ENCODE peak calls at places on chromosome 10, in eight cellular contexts. M is WERI-Rb-1; N is adrenal gland; V is stomach; X is cardiac muscle cell; Z is CD4-positive, alpha-beta T cell; L is mammary epithelial cell; P is AG04450. A is an unnamed sample. For H3K27me3, the result is how much of the 10 kb centered on the place peaks cover.

GRCh38 chr10:49768731-49769130 is 6.6 kb upstream of the OGDHL start:
- DNase-seq in M (no peak), N (no peak), V (no peak), X (no peak), Z (no peak), L (no peak), P (no peak), A (no peak)

GRCh38 chr10:121813211-121813812 is 114.5 kb downstream of the ATE1 start:
- DNase-seq in M (no peak), N (no peak), V (no peak), X (no peak), Z (no peak), L (no peak), P (no peak), A (no peak)

GRCh38 chr10:114297136-114297705 is 58.2 kb downstream of the VWA2 start:
- DNase-seq in M (no peak), N (no peak), V (no peak), X (no peak), Z (no peak), L (no peak), P (no peak), A (no peak)

GRCh38 chr10:71492871-71493270 is 96.2 kb downstream of the CDH23 start:
- DNase-seq in M (no peak), N (no peak), V (no peak), X (no peak), Z (no peak), L (no peak), P (no peak), A (no peak)

GRCh38 chr10:121781101-121781500 is 146.7 kb downstream of the ATE1 start:
- DNase-seq in M (no peak), N (no peak), V (no peak), X (no peak), Z (no peak), L (peak), P (no peak), A (peak)

GRCh38 chr10:21535494-21535818 is 1.4 kb downstream of the MLLT10 start:
- DNase-seq in M (no peak), N (no peak), V (no peak), X (no peak), Z (no peak), L (no peak), P (no peak), A (peak)

GRCh38 chr10:63201118-63201517 is 68.0 kb downstream of the NRBF2 start:
- DNase-seq in M (no peak), N (no peak), V (no peak), X (no peak), Z (no peak), L (no peak), P (no peak), A (no peak)

GRCh38 chr10:22379059-22379458 is 33.8 kb downstream of the SPAG6 start:
- DNase-seq in M (no peak), N (no peak), V (no peak), X (no peak), Z (no peak), L (no peak), P (no peak), A (no peak)

GRCh38 chr10:21831986-21832735 is 171.4 kb downstream of the DNAJC1 start:
- DNase-seq in M (no peak), N (no peak), V (no peak), X (no peak), Z (no peak), L (peak), P (no peak), A (peak)

GRCh38 chr10:75910032-75910431 is 478.6 kb downstream of the LRMDA start:
- DNase-seq in M (no peak), N (no peak), V (no peak), X (no peak), Z (no peak), L (no peak), P (no peak), A (no peak)

GRCh38 chr10:119543814-119544642 is 1.5 kb upstream of the RGS10 start:
- DNase-seq in M (peak), N (no peak), V (no peak), X (no peak), Z (no peak), L (no peak), P (no peak), A (no peak)

GRCh38 chr10:28087675-28088351 is 88.9 kb upstream of the ODAD2 start:
- DNase-seq in M (no peak), N (no peak), V (no peak), X (no peak), Z (no peak), L (peak), P (peak), A (peak)

GRCh38 chr10:65341323-65341922 is 1584.4 kb upstream of the LRRTM3 start:
- DNase-seq in M (no peak), N (peak), V (no peak), X (no peak), Z (no peak), L (peak), P (no peak), A (no peak)

GRCh38 chr10:43077421-43078171 is 727 bp downstream of the RET start:
- DNase-seq in M (no peak), N (no peak), V (no peak), X (peak), Z (no peak), L (peak), P (no peak), A (peak)

GRCh38 chr10:126734957-126735356 is 64.5 kb upstream of the C10orf90 start:
- DNase-seq in M (no peak), N (no peak), V (no peak), X (no peak), Z (no peak), L (peak), P (no peak), A (peak)

GRCh38 chr10:25425776-25426175 is 251.0 kb downstream of the GPR158 start:
- DNase-seq in M (no peak), N (no peak), V (no peak), X (no peak), Z (no peak), L (no peak), P (no peak), A (no peak)

GRCh38 chr10:93542358-93542791 is 24.1 kb upstream of the FFAR4 start:
- DNase-seq in M (peak), N (no peak), V (peak), X (peak), Z (no peak), L (no peak), P (no peak), A (no peak)

GRCh38 chr10:43846187-43846680 is 197.6 kb upstream of the ZNF32 start:
- DNase-seq in M (no peak), N (peak), V (no peak), X (no peak), Z (peak), L (no peak), P (no peak), A (no peak)

GRCh38 chr10:109018892-109019507 is 904.3 kb downstream of the XPNPEP1 start:
- DNase-seq in M (no peak), N (no peak), V (no peak), X (no peak), Z (no peak), L (peak), P (no peak), A (peak)

GRCh38 chr10:218753-219152 is 83.5 kb downstream of the ZMYND11 start:
- DNase-seq in M (no peak), N (no peak), V (no peak), X (no peak), Z (no peak), L (no peak), P (no peak), A (no peak)

GRCh38 chr10:110368002-110368401 is 63.3 kb upstream of the SMNDC1 start:
- DNase-seq in M (no peak), N (no peak), V (no peak), X (peak), Z (no peak), L (no peak), P (no peak), A (no peak)

GRCh38 chr10:61159253-61159652 is 215.3 kb upstream of the RHOBTB1 start:
- DNase-seq in M (no peak), N (peak), V (no peak), X (no peak), Z (no peak), L (peak), P (no peak), A (no peak)

GRCh38 chr10:124233546-124234138 is 140.2 kb upstream of the CHST15 start:
- DNase-seq in M (no peak), N (no peak), V (no peak), X (no peak), Z (no peak), L (no peak), P (no peak), A (no peak)

GRCh38 chr10:99525897-99526296 is 6.8 kb upstream of the NKX2-3 start:
- DNase-seq in M (no peak), N (no peak), V (no peak), X (no peak), Z (no peak), L (no peak), P (no peak), A (no peak)

GRCh38 chr10:63670291-63670898 is 149.2 kb downstream of the REEP3 start:
- DNase-seq in M (peak), N (peak), V (no peak), X (no peak), Z (no peak), L (no peak), P (no peak), A (no peak)

GRCh38 chr10:133379152-133379800 is at the start of gene PAOX:
- DNase-seq in M (peak), N (peak), V (peak), X (peak), Z (peak), L (peak), P (no peak), A (peak)

GRCh38 chr10:129926066-129927055 is 37.7 kb downstream of the EBF3 start:
- DNase-seq in M (no peak), N (no peak), V (no peak), X (no peak), Z (no peak), L (no peak), P (no peak), A (no peak)

GRCh38 chr10:21919906-21920305 is 83.6 kb downstream of the DNAJC1 start:
- DNase-seq in M (no peak), N (no peak), V (no peak), X (no peak), Z (no peak), L (no peak), P (no peak), A (no peak)

GRCh38 chr10:46527241-46527811 is 29.1 kb downstream of the GPRIN2 start:
- DNase-seq in M (no peak), N (no peak), V (peak), X (no peak), Z (no peak), L (no peak), P (no peak), A (no peak)

GRCh38 chr10:1199897-1200721 is 143.9 kb downstream of the WDR37 start:
- DNase-seq in M (no peak), N (no peak), V (peak), X (no peak), Z (no peak), L (no peak), P (no peak), A (no peak)

GRCh38 chr10:42859256-42859655 is 76.7 kb downstream of the BMS1 start:
- DNase-seq in M (no peak), N (no peak), V (no peak), X (no peak), Z (no peak), L (no peak), P (no peak), A (no peak)

GRCh38 chr10:126663328-126663727 is 7.2 kb downstream of the C10orf90 start:
- DNase-seq in M (no peak), N (no peak), V (no peak), X (no peak), Z (no peak), L (no peak), P (no peak), A (no peak)

GRCh38 chr10:62433181-62433692 is 59.1 kb downstream of the ZNF365 start:
- DNase-seq in M (no peak), N (peak), V (no peak), X (no peak), Z (peak), L (peak), P (peak), A (peak)

GRCh38 chr10:99708428-99709010 is 23.4 kb downstream of the COX15 start:
- DNase-seq in M (no peak), N (no peak), V (no peak), X (no peak), Z (no peak), L (no peak), P (no peak), A (no peak)

GRCh38 chr10:86264481-86265231 is 101.9 kb downstream of the GRID1 start:
- DNase-seq in M (peak), N (peak), V (peak), X (no peak), Z (no peak), L (no peak), P (no peak), A (no peak)

GRCh38 chr10:90571876-90572275 is 286.0 kb downstream of the HTR7 start:
- DNase-seq in M (no peak), N (no peak), V (no peak), X (no peak), Z (no peak), L (no peak), P (no peak), A (no peak)

GRCh38 chr10:109174526-109174925 is 748.8 kb downstream of the XPNPEP1 start:
- DNase-seq in M (no peak), N (no peak), V (no peak), X (no peak), Z (no peak), L (no peak), P (no peak), A (no peak)

GRCh38 chr10:104515670-104516199 is 125.4 kb upstream of the SORCS3 start:
- DNase-seq in M (no peak), N (no peak), V (no peak), X (no peak), Z (no peak), L (no peak), P (no peak), A (no peak)
- H3K27ac ChIP-seq in M (no peak), N (no peak), V (no peak), X (no peak), Z (no peak), L (no peak), P (no peak), A (no peak)

GRCh38 chr10:11562888-11563287 is 48.6 kb downstream of the USP6NL start:
- DNase-seq in M (no peak), N (no peak), V (no peak), X (no peak), Z (no peak), L (no peak), P (no peak), A (no peak)

GRCh38 chr10:11557967-11558366 is 53.5 kb downstream of the USP6NL start:
- DNase-seq in M (no peak), N (no peak), V (no peak), X (no peak), Z (no peak), L (no peak), P (no peak), A (no peak)

GRCh38 chr10:11557513-11557912 is 53.9 kb downstream of the USP6NL start:
- DNase-seq in M (no peak), N (no peak), V (no peak), X (no peak), Z (no peak), L (no peak), P (no peak), A (no peak)

GRCh38 chr10:11563936-11564335 is 47.5 kb downstream of the USP6NL start:
- DNase-seq in M (no peak), N (no peak), V (no peak), X (no peak), Z (no peak), L (peak), P (no peak), A (no peak)

DNA sequence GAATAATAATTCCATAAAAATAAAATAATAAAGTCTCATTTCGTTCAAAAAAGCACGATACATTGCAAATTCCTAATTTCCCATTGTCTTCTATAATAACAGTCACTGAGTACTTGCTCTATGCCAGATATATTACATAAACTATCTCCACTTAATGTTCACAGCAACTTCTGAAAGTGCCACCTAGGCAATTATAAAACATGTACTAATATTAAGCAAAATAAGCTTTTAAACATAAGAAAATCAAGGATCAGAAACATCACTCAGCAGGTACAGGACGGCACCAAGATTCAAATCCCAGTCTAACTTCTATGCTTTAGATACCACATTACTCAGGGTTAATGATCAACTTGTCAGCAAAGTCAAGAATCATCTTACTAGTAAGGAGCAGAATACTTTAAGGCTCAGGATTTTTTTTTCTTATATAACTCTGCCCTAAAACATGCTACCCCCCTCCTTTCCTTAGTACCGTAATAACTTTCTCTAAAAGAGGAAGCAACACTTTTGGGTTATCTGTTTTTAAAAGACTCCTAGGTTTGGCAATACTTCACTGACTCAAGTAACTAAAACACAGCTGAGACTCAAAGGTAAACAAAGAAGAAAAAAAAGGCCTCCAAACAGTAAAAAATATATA is 51.3 kb downstream of the USP6NL start:
- DNase-seq in M (no peak), N (no peak), V (no peak), X (no peak), Z (no peak), L (no peak), P (no peak), A (no peak)
- TF ChIP-seq CTCF in M (no peak), N (no peak), V (no peak), X (no peak), Z (no peak), L (no peak), P (no peak), A (no peak)

GRCh38 chr10:100814751-100815474 is 69.5 kb downstream of the PAX2 start:
- DNase-seq in M (no peak), N (no peak), V (no peak), X (no peak), Z (no peak), L (no peak), P (no peak), A (no peak)
- H3K27me3 ChIP-seq in M (half or more), N (under half), V (half or more), X (under half), Z (under half), L (under half), P (under half), A (half or more)

DNA sequence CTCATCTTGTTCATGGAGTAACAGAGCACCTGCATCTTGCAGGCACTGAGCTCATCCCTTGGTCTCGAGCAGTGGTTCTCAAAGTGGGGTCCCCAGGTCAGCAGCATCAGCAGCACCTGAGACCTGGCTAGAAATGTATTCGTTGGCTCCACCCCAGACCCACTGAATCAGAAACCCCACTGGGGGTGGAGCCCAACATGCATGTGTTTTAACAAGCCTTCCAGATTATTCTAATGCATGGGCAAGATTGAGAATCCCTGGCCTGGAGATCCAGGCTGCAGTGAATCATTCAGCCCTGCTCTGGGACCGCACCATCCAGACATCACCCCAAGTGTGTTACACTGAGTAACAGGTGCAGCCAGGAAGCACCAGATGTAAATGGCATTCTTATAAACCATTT is 85.1 kb upstream of the PPIF start:
- DNase-seq in M (no peak), N (no peak), V (no peak), X (no peak), Z (no peak), L (peak), P (no peak), A (no peak)
- H3K27ac ChIP-seq in M (peak), N (no peak), V (no peak), X (peak), Z (no peak), L (no peak), P (no peak), A (no peak)

GRCh38 chr10:29731760-29732159 is 97.0 kb upstream of the SVIL start:
- DNase-seq in M (no peak), N (no peak), V (no peak), X (no peak), Z (no peak), L (no peak), P (no peak), A (no peak)

GRCh38 chr10:29725133-29725720 is 90.5 kb upstream of the SVIL start:
- DNase-seq in M (no peak), N (peak), V (no peak), X (peak), Z (no peak), L (no peak), P (no peak), A (no peak)

GRCh38 chr10:29730969-29731368 is 96.2 kb upstream of the SVIL start:
- DNase-seq in M (no peak), N (no peak), V (no peak), X (no peak), Z (no peak), L (no peak), P (no peak), A (no peak)

GRCh38 chr10:29730461-29730860 is 95.7 kb upstream of the SVIL start:
- DNase-seq in M (no peak), N (no peak), V (no peak), X (no peak), Z (no peak), L (no peak), P (no peak), A (no peak)

GRCh38 chr10:29728541-29729049 is 93.8 kb upstream of the SVIL start:
- DNase-seq in M (peak), N (no peak), V (no peak), X (peak), Z (no peak), L (no peak), P (no peak), A (no peak)
- TF ChIP-seq CTCF in M (no peak), N (no peak), V (no peak), X (no peak), Z (no peak), L (no peak), P (no peak), A (no peak)

GRCh38 chr10:69684981-69685353 is 54.9 kb downstream of the FAM241B start:
- DNase-seq in M (no peak), N (no peak), V (no peak), X (no peak), Z (no peak), L (no peak), P (no peak), A (no peak)

GRCh38 chr10:69685802-69686585 is 55.9 kb downstream of the FAM241B start:
- DNase-seq in M (peak), N (no peak), V (peak), X (peak), Z (no peak), L (peak), P (no peak), A (no peak)

GRCh38 chr10:69687396-69687795 is 57.3 kb downstream of the FAM241B start:
- DNase-seq in M (no peak), N (no peak), V (no peak), X (no peak), Z (no peak), L (no peak), P (no peak), A (no peak)

GRCh38 chr10:69685426-69685801 is 55.4 kb downstream of the FAM241B start:
- DNase-seq in M (no peak), N (no peak), V (no peak), X (no peak), Z (no peak), L (peak), P (no peak), A (no peak)

DNA sequence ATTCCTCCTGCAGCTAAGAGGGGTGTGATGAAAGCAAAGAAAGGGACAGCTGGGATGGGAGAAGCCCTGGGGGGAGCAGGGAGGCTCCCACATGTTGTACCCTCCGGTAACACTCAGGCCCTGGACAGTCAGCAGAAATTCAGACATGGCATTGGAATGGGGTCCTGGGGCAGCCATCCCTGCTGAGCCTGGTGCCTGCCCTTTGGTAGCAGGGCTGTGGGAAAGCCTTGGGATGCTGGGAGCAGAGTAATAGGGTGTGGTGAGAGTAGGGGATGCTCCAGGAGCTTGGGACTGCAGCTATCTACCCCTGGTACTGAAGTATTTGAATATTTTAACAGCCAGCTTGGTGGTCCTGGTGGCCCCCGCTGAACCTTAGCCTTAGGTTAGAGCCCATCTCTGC is 56.8 kb downstream of the FAM241B start:
- DNase-seq in M (no peak), N (no peak), V (no peak), X (no peak), Z (no peak), L (no peak), P (no peak), A (no peak)
- H3K27me3 ChIP-seq in M (under half), N (under half), V (under half), X (under half), Z (under half), L (under half), P (under half), A (under half)

A was measured in foreskin keratinocyte.